ENCODE peak calls at places on chromosome 20, in six cellular contexts. G is lower lobe of right lung, V is fibroblast of lung, T is IMR-90, Y is A549, A is heart right ventricle. H is an unnamed sample. For H3K4me1, the result is how much of the 10 kb centered on the place peaks cover.

GRCh38 chr20:63097336-63097831 is 90.6 kb upstream of the BHLHE23 start:
- DNase-seq in A (no peak), G (peak), T (no peak), V (no peak), Y (no peak), H (peak)

GRCh38 chr20:62744761-62745160 is 36.1 kb downstream of the NTSR1 start:
- DNase-seq in T (no peak), Y (no peak), V (no peak), G (peak), A (no peak), H (no peak)

GRCh38 chr20:38055294-38055693 is 21.7 kb downstream of the RPRD1B start:
- DNase-seq in V (no peak), T (no peak), G (no peak), A (no peak), Y (no peak), H (no peak)

GRCh38 chr20:32592022-32592421 is 6.9 kb upstream of the NOL4L start:
- DNase-seq in Y (no peak), G (no peak), A (no peak), T (no peak), V (no peak), H (no peak)

GRCh38 chr20:6767536-6768227 is at the start of gene BMP2:
- DNase-seq in A (peak), G (peak), T (peak), V (peak), Y (peak), H (no peak)

GRCh38 chr20:11675920-11676617 is 241.6 kb upstream of the BTBD3 start:
- DNase-seq in G (no peak), T (peak), V (peak), Y (no peak), A (no peak), H (no peak)

GRCh38 chr20:57670288-57671071 is 39.3 kb downstream of the PMEPA1 start:
- DNase-seq in V (no peak), G (no peak), T (no peak), Y (no peak), A (no peak), H (no peak)

GRCh38 chr20:32674362-32674789 is 635 bp upstream of the C20orf203 start:
- DNase-seq in A (no peak), G (no peak), V (peak), T (peak), Y (peak), H (peak)

GRCh38 chr20:4957939-4958362 is 43.4 kb downstream of the SLC23A2 start:
- DNase-seq in Y (no peak), V (no peak), T (peak), A (no peak), G (no peak), H (no peak)

GRCh38 chr20:44420497-44420896 is 55.2 kb upstream of the TTPAL start:
- DNase-seq in A (no peak), V (no peak), T (no peak), G (no peak), Y (no peak), H (no peak)
- H3K27ac ChIP-seq in A (no peak), V (no peak), T (no peak), G (no peak), Y (no peak), H (no peak)

DNA sequence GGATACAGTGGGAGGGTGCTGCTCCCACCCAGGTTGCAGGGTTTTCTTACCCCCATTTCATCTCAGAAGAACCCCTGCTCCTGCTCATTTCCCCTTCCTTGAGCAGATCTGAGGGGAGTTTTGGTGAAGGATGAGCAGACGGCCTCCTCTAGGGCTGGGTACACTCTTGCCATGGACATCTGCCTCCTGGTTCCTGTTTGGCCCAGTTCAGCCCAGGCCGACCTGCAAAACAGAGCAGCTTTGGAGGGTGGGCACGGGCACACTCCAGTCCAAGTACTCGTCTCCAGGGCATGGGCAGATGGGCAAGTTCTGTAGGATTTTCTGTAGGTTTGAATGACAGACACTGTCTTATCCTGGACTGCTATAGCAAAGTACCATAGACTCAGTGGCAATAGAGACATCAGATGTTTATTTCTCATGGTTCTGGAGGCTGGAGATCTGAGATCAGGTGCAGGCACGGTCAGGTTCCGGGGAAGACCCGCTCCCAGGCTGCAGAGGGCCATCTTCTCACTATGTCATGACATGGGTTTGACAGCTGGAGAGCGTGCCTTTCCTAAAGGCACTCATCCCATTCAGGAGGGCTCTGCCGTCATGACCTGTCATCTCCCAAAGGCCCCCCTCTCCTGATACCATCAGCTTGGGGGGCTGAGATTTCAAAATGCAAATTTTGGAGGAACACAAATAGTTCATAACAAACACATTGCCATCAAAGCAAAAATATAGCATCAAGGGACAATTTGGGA is 6.2 kb downstream of the NPBWR2 start:
- DNase-seq in V (no peak), T (no peak), G (no peak), A (no peak), Y (no peak), H (no peak)
- H3K4me1 ChIP-seq in V (under half), T (under half), G (under half), A (under half), Y (under half), H (under half)

GRCh38 chr20:10219452-10219791 is 792 bp downstream of the SNAP25 start:
- DNase-seq in T (peak), Y (peak), A (peak), V (peak), G (peak), H (peak)
- H3K4me3 ChIP-seq in T (peak), Y (peak), A (no peak), V (peak), G (peak), H (no peak)

GRCh38 chr20:36629719-36630340 is 16.2 kb downstream of the SLA2 start:
- DNase-seq in G (no peak), A (no peak), Y (no peak), T (no peak), V (no peak), H (peak)

GRCh38 chr20:36632147-36632486 is 13.9 kb downstream of the SLA2 start:
- DNase-seq in G (no peak), V (no peak), T (no peak), Y (no peak), A (no peak), H (no peak)

GRCh38 chr20:36633285-36633772 is 12.7 kb downstream of the SLA2 start:
- DNase-seq in Y (no peak), G (no peak), A (no peak), V (no peak), T (no peak), H (no peak)

GRCh38 chr20:36632487-36633284 is 13.3 kb downstream of the SLA2 start:
- DNase-seq in T (no peak), V (no peak), Y (no peak), G (no peak), A (no peak), H (no peak)

DNA sequence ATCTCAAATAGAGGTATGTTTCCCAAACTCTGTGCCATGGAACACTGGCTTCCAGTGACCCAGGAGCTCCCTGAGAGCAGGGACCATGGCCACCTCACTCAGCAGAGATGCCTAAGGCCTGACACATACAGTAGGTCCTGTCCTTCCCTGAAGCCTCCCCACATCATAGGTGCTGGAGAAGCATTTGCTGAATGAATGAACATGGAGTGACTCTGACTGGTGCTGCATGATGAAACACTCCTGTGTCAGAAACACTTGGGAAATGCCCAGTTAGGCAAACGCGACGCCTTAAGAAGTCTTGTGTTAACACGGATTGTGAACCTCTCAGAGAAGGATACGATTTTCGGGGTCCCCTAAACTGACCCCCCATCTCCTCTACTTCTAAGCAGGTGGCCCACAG is 14.3 kb downstream of the SLA2 start:
- DNase-seq in T (peak), A (no peak), G (no peak), V (no peak), Y (no peak), H (no peak)
- H3K27ac ChIP-seq in T (no peak), A (no peak), G (no peak), V (no peak), Y (no peak), H (no peak)

DNA sequence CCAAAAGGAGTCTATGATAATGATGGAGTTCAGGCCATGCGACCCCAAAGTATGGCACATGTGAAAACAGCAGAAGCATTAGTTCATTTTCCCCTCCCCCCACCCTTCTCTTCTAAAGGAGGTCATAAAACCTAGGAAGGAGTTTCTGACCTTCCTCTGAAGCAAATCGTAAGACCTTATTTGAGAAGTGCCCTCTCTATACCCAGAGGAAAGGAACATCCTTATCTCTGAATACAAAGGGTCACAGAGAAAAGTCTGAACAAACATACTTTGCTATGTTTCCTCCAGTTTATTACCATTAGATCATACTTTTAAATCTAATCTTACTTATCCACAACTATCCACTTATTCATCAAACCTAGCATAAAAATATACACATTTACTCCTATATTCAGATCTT is 48.6 kb downstream of the SLX4IP start:
- DNase-seq in T (no peak), G (no peak), V (no peak), A (no peak), Y (no peak), H (no peak)
- H3K4me1 ChIP-seq in T (under half), G (under half), V (under half), A (under half), Y (under half), H (under half)

DNA sequence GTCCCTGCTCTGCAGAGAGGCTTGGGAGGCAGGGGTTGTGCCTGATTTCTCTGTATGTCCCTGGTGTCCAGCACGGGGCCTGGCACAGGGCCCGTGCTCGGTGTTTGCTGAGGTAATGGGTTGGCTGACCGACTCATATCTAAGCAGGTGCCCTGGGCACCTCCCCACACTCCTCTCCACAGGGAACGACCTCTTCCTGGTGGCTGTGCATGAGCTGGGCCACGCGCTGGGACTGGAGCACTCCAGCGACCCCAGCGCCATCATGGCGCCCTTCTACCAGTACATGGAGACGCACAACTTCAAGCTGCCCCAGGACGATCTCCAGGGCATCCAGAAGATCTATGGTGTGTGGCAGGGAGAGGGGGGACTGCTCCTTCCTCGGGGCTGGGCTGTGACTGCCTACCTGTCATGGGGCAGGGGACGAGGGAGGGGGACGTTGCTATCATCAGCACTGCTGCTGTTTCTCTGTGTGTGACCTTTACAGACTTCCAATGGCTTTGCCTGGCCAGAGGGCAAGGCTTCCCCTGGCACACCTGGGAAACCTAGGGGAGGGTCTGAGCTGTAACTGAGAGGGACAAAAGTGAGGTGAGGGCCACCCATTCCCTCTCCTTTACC is 14.2 kb downstream of the MMP24OS start:
- DNase-seq in V (no peak), A (no peak), G (peak), T (no peak), Y (peak), H (no peak)
- H3K4me3 ChIP-seq in V (no peak), A (no peak), G (peak), T (no peak), Y (peak), H (no peak)

DNA sequence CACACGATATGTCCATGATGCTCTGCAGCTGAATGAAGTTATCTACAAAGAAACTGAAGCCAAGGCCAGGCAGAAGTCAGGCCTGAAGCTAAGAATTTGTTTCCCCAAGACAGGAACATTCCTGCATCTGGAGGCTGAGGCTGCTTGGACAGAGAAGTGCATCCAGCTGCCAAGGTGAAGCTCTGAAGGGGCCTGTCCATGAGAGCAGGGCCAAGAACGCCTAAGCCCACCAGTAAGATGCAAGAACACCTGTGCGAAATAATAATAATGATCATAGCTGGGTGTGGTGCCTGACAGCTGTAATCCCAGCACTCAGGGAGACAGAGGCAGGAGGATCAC is 37.7 kb upstream of the B4GALT5 start:
- DNase-seq in A (no peak), Y (no peak), G (no peak), V (no peak), T (no peak), H (no peak)
- H3K27ac ChIP-seq in A (no peak), Y (no peak), G (no peak), V (no peak), T (no peak), H (no peak)

H was measured in SJCRH30.